ENCODE peak calls at places on chromosomes 6 and 20, in seven cellular contexts. A, G, P, M, C, O and Q are unnamed samples.

GRCh38 chr6:141540207-141540606 is 592.5 kb upstream of the GJE1 start:
- DNase-seq in A (no peak), G (no peak), P (no peak), M (no peak), C (peak), O (no peak), Q (no peak)

GRCh38 chr6:17768388-17768787 is 61.7 kb upstream of the NUP153 start:
- DNase-seq in A (no peak), G (peak), P (no peak), M (peak), C (no peak), O (peak), Q (no peak)

GRCh38 chr6:74554041-74554440 is 651.8 kb downstream of the COL12A1 start:
- DNase-seq in A (no peak), G (no peak), P (no peak), M (no peak), C (no peak), O (no peak), Q (no peak)

GRCh38 chr20:60295214-60295613 is 337.0 kb downstream of the CDH26 start:
- DNase-seq in A (no peak), G (no peak), P (peak), M (no peak), C (no peak), O (no peak), Q (no peak)

GRCh38 chr6:32666420-32667300 is at the start of gene HLA-DQB1:
- DNase-seq in A (no peak), G (peak), P (peak), M (peak), C (peak), O (peak), Q (peak)

GRCh38 chr6:138250513-138251247 is 32.4 kb upstream of the PBOV1 start:
- DNase-seq in A (no peak), G (peak), P (peak), M (peak), C (no peak), O (peak), Q (no peak)

GRCh38 chr6:105799051-105799450 is 287.1 kb upstream of the PRDM1 start:
- DNase-seq in A (no peak), G (peak), P (no peak), M (no peak), C (no peak), O (no peak), Q (no peak)

GRCh38 chr6:17705428-17705777 is 1.3 kb downstream of the NUP153 start:
- DNase-seq in A (peak), G (peak), P (no peak), M (peak), C (peak), O (peak), Q (peak)

GRCh38 chr6:108619431-108620197 is 58.9 kb downstream of the FOXO3 start:
- DNase-seq in A (no peak), G (no peak), P (no peak), M (no peak), C (no peak), O (peak), Q (no peak)

GRCh38 chr6:74705451-74705850 is 500.4 kb downstream of the COL12A1 start:
- DNase-seq in A (no peak), G (no peak), P (no peak), M (no peak), C (no peak), O (no peak), Q (no peak)

GRCh38 chr6:55888917-55889316 is 13.5 kb upstream of the BMP5 start:
- DNase-seq in A (no peak), G (no peak), P (no peak), M (no peak), C (no peak), O (no peak), Q (no peak)

GRCh38 chr6:55882731-55883595 is 7.6 kb upstream of the BMP5 start:
- DNase-seq in A (no peak), G (peak), P (no peak), M (peak), C (no peak), O (peak), Q (peak)

GRCh38 chr6:55886185-55886836 is 10.9 kb upstream of the BMP5 start:
- DNase-seq in A (no peak), G (peak), P (no peak), M (peak), C (peak), O (peak), Q (no peak)
- TF ChIP-seq CTCF in A (peak), G (peak), P (peak), M (peak), C (peak), O (no peak), Q (peak)

DNA sequence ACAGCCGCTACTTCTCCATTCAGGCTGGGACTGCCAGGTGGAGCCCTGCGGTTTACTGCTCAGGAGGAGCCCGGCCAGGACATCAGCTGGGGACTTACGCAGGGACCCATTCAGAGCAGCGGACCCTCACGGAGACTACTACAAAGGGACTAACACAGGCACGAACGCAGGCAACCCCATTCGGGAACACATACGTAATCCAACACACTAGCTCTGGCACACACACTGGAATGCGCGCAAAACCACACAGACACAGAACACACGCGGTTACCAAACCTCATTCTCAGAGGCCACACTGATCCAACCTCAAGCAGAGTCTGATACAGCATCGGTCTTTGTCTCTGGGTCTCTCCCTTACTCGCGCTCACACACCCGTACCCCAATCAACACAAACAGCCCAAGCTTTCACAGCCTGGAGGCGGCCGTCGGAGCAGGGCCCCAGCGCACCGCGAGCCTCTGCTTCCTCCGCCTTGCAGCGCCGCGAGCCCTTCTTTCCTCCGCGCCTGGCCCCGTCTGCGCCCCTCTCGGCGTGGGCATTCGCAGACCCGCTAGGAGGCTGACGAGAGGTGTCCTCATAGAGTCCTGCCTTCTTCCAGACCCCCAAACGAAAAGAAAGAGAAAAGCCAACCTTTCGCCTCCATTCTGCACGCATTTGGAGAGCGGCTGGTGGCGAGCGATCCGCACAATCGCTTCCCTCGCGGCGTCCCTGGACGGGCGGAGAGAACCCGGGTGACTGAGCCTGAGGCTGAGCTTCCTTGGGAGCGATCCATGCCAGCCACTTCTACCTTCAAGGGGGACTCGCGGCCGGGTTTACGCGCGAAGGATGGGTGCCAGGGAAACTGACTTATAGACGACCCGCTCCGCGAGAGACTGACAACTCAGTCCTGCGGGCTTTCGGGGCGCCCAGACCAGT is 961 bp upstream of the SLC32A1 start:
- DNase-seq in A (no peak), G (peak), P (no peak), M (no peak), C (no peak), O (no peak), Q (no peak)
- TF ChIP-seq EZH2 in A (no peak), G (peak), P (peak), M (peak), C (no peak), O (peak), Q (no peak)

DNA sequence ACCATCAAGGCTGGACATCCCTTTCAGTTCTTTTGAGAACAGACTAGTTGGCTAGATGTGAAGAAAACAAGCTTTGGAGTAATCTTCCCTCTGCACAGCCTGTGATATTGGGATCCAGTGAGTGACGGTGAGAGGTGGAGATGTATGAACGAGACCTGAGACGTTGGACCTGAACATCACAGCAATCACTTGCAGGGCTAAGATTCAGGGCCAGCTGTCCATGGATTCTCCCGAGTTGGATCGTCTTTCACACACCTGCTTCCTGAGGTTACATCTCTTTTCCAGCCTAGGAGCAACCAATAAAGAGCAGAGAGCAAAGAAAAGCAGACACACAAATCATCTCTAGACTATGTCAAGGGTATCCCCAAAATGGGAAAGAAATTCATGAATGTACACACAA is 30.0 kb upstream of the TMEM14A start:
- DNase-seq in A (no peak), G (no peak), P (no peak), M (no peak), C (no peak), O (no peak), Q (no peak)
- H3K27ac ChIP-seq in A (no peak), G (no peak), P (no peak), M (no peak), C (no peak), O (no peak), Q (no peak)

GRCh38 chr20:57088436-57088835 is 178.0 kb downstream of the BMP7 start:
- DNase-seq in A (no peak), G (no peak), P (no peak), M (no peak), C (no peak), O (no peak), Q (no peak)

GRCh38 chr20:57091748-57092111 is 174.7 kb downstream of the BMP7 start:
- DNase-seq in A (no peak), G (no peak), P (no peak), M (no peak), C (no peak), O (no peak), Q (no peak)

GRCh38 chr20:57090590-57091560 is 175.6 kb downstream of the BMP7 start:
- DNase-seq in A (no peak), G (no peak), P (no peak), M (no peak), C (no peak), O (no peak), Q (no peak)

GRCh38 chr20:57087705-57088104 is 178.7 kb downstream of the BMP7 start:
- DNase-seq in A (no peak), G (no peak), P (no peak), M (no peak), C (no peak), O (no peak), Q (no peak)

DNA sequence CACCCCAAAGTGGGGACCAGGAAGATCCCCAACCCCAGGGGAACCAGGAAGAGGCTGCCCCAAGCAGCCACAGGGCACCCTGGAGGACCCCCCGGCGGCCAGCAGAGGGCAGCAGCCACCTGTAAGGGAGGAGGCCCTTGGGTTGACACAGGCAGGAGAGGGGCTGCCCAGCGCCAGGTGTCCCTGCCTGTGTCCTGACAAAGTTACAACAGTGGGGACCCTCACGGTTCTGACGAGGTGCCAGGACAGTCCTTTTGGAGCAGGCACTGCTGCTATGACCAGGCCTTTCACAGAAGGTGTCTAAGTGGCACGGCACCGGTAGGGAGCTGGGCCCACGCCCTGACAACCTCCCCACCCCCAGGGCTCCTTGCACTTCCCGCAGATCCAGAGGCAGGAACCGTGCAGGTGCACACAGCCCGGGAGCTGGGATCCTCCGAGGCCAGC is 176.7 kb downstream of the BMP7 start:
- DNase-seq in A (peak), G (peak), P (no peak), M (peak), C (peak), O (peak), Q (peak)
- TF ChIP-seq CTCF in A (peak), G (peak), P (peak), M (peak), C (peak), O (peak), Q (peak)

GRCh38 chr6:50850223-50850751 is 31.6 kb downstream of the TFAP2B start:
- DNase-seq in A (no peak), G (no peak), P (peak), M (peak), C (no peak), O (no peak), Q (no peak)
- TF ChIP-seq EZH2 in A (no peak), G (no peak), P (no peak), M (no peak), C (no peak), O (peak), Q (no peak)

GRCh38 chr20:18543216-18543615 is 24.0 kb upstream of the SMIM26 start:
- DNase-seq in A (no peak), G (no peak), P (no peak), M (no peak), C (no peak), O (no peak), Q (no peak)
- H3K27ac ChIP-seq in A (no peak), G (no peak), P (no peak), M (no peak), C (no peak), O (no peak), Q (no peak)

GRCh38 chr20:44885392-44886275 is at the start of gene YWHAB:
- DNase-seq in A (peak), G (peak), P (peak), M (peak), C (peak), O (peak), Q (peak)

GRCh38 chr20:44886828-44887227 is 1.3 kb downstream of the YWHAB start:
- DNase-seq in A (no peak), G (no peak), P (no peak), M (no peak), C (no peak), O (no peak), Q (no peak)

GRCh38 chr20:44887466-44887865 is 2.0 kb downstream of the YWHAB start:
- DNase-seq in A (no peak), G (no peak), P (no peak), M (no peak), C (no peak), O (no peak), Q (no peak)

GRCh38 chr20:44886276-44886671 is 769 bp downstream of the YWHAB start:
- DNase-seq in A (no peak), G (no peak), P (no peak), M (no peak), C (no peak), O (peak), Q (no peak)

GRCh38 chr20:44888226-44889103 is 3.0 kb downstream of the YWHAB start:
- DNase-seq in A (no peak), G (no peak), P (no peak), M (peak), C (no peak), O (no peak), Q (peak)
- TF ChIP-seq CTCF in A (no peak), G (peak), P (peak), M (no peak), C (no peak), O (no peak), Q (peak)

GRCh38 chr20:61808497-61808896 is 257.2 kb downstream of the TAF4 start:
- DNase-seq in A (no peak), G (no peak), P (no peak), M (no peak), C (no peak), O (no peak), Q (no peak)
- TF ChIP-seq EZH2 in A (no peak), G (no peak), P (no peak), M (no peak), C (no peak), O (no peak), Q (no peak)